ENCODE peak calls at places on chromosomes 6 and 20, in five cellular contexts. Z, T, I, Y and E are unnamed samples.

GRCh38 chr6:7150381-7151064 is 42.8 kb downstream of the RREB1 start:
- DNase-seq in Z (no peak), T (no peak), I (no peak), Y (no peak), E (no peak)

GRCh38 chr6:133814235-133814634 is 74.7 kb upstream of the TCF21 start:
- DNase-seq in Z (peak), T (no peak), I (no peak), Y (no peak), E (no peak)

GRCh38 chr6:159533568-159533967 is 159.5 kb downstream of the SOD2 start:
- DNase-seq in Z (peak), T (no peak), I (no peak), Y (no peak), E (peak)

GRCh38 chr6:7421066-7421465 is 31.5 kb downstream of the RIOK1 start:
- DNase-seq in Z (no peak), T (no peak), I (no peak), Y (no peak), E (no peak)

GRCh38 chr6:113858067-113858604 is 991 bp downstream of the MARCKS start:
- DNase-seq in Z (peak), T (peak), I (peak), Y (peak), E (peak)

GRCh38 chr20:62409935-62410741 is 3.1 kb upstream of the CABLES2 start:
- DNase-seq in Z (no peak), T (no peak), I (peak), Y (no peak), E (peak)

GRCh38 chr6:21595951-21596378 is 2.4 kb downstream of the SOX4 start:
- DNase-seq in Z (no peak), T (no peak), I (no peak), Y (no peak), E (no peak)

GRCh38 chr6:18586133-18586532 is 199.0 kb downstream of the RNF144B start:
- DNase-seq in Z (no peak), T (peak), I (no peak), Y (no peak), E (no peak)

GRCh38 chr6:157823523-157824370 is 701 bp downstream of the SNX9 start:
- DNase-seq in Z (peak), T (peak), I (peak), Y (peak), E (peak)

GRCh38 chr20:54123587-54124180 is 50.1 kb downstream of the CYP24A1 start:
- DNase-seq in Z (peak), T (no peak), I (no peak), Y (no peak), E (peak)

GRCh38 chr6:14046476-14047068 is 71.0 kb upstream of the CD83 start:
- DNase-seq in Z (peak), T (peak), I (peak), Y (no peak), E (peak)

GRCh38 chr20:20549267-20549612 is 163.2 kb downstream of the RALGAPA2 start:
- DNase-seq in Z (peak), T (no peak), I (no peak), Y (no peak), E (no peak)

GRCh38 chr20:19074828-19075516 is 137.5 kb upstream of the SLC24A3 start:
- DNase-seq in Z (no peak), T (peak), I (peak), Y (no peak), E (no peak)

GRCh38 chr6:170222498-170223471 is 68.1 kb downstream of the DLL1 start:
- DNase-seq in Z (no peak), T (no peak), I (no peak), Y (peak), E (no peak)

GRCh38 chr6:149166324-149166723 is 151.2 kb upstream of the TAB2 start:
- DNase-seq in Z (peak), T (no peak), I (no peak), Y (no peak), E (no peak)

GRCh38 chr6:6897140-6897539 is 210.6 kb upstream of the RREB1 start:
- DNase-seq in Z (no peak), T (no peak), I (no peak), Y (no peak), E (no peak)

GRCh38 chr6:16196958-16197576 is 41.3 kb upstream of the GMPR start:
- DNase-seq in Z (no peak), T (no peak), I (no peak), Y (no peak), E (no peak)

GRCh38 chr20:9989066-9989724 is 45.6 kb upstream of the ANKEF1 start:
- DNase-seq in Z (peak), T (no peak), I (no peak), Y (no peak), E (no peak)

GRCh38 chr6:111874030-111874425 is 776 bp upstream of the FYN start:
- DNase-seq in Z (no peak), T (peak), I (peak), Y (no peak), E (no peak)

GRCh38 chr6:44624226-44624625 is 236.7 kb downstream of the CDC5L start:
- DNase-seq in Z (no peak), T (no peak), I (no peak), Y (no peak), E (no peak)

GRCh38 chr6:29631860-29632731 is 887 bp downstream of the GABBR1 start:
- DNase-seq in Z (peak), T (no peak), I (peak), Y (peak), E (peak)

GRCh38 chr6:47234258-47234933 is 75.3 kb downstream of the TNFRSF21 start:
- DNase-seq in Z (no peak), T (no peak), I (no peak), Y (no peak), E (no peak)

GRCh38 chr6:125375013-125375412 is 73.2 kb upstream of the HDDC2 start:
- DNase-seq in Z (no peak), T (no peak), I (no peak), Y (no peak), E (no peak)

GRCh38 chr6:159125977-159126376 is 43.2 kb upstream of the FNDC1 start:
- DNase-seq in Z (no peak), T (no peak), I (no peak), Y (no peak), E (no peak)

GRCh38 chr20:64079273-64080012 is at the start of gene RGS19:
- DNase-seq in Z (peak), T (peak), I (peak), Y (peak), E (no peak)

GRCh38 chr6:138523347-138524210 is 24.3 kb upstream of the NHSL1 start:
- DNase-seq in Z (no peak), T (peak), I (no peak), Y (no peak), E (no peak)

GRCh38 chr6:170007468-170008240 is 256.2 kb downstream of the ERMARD start:
- DNase-seq in Z (no peak), T (no peak), I (no peak), Y (no peak), E (no peak)

GRCh38 chr6:28134015-28134414 is 7.7 kb upstream of the ZKSCAN8 start:
- DNase-seq in Z (peak), T (peak), I (no peak), Y (no peak), E (peak)

GRCh38 chr6:28943557-28944411 is 20.0 kb upstream of the TRIM27 start:
- DNase-seq in Z (peak), T (peak), I (peak), Y (peak), E (peak)

GRCh38 chr6:107977283-107977682 is 19.3 kb upstream of the SEC63 start:
- DNase-seq in Z (peak), T (peak), I (no peak), Y (no peak), E (peak)
- TF ChIP-seq CTCF in Z (peak), T (peak), I (no peak), Y (peak), E (peak)

DNA sequence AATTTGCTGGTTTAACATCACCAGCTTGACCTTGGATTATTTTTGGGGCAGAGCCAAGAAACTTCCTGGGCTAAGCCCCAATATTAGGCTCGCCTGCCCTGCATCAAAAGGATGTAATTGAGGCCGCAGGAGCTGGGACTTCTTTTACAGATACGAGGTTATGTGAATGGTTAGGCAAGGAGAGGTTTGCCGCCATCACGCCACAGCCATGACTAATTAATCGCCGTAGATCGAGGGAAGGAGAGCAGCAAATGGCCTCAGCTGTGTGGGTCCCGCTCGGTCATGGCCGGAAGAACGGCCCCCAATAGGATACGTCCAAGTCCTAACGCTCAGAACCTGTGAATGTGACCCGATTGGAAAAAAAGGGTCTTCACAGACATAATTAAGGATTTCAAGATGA is 9.8 kb upstream of the BNIP5 start:
- DNase-seq in Z (no peak), T (no peak), I (no peak), Y (no peak), E (no peak)
- TF ChIP-seq CTCF in Z (no peak), T (no peak), I (no peak), Y (no peak), E (no peak)

DNA sequence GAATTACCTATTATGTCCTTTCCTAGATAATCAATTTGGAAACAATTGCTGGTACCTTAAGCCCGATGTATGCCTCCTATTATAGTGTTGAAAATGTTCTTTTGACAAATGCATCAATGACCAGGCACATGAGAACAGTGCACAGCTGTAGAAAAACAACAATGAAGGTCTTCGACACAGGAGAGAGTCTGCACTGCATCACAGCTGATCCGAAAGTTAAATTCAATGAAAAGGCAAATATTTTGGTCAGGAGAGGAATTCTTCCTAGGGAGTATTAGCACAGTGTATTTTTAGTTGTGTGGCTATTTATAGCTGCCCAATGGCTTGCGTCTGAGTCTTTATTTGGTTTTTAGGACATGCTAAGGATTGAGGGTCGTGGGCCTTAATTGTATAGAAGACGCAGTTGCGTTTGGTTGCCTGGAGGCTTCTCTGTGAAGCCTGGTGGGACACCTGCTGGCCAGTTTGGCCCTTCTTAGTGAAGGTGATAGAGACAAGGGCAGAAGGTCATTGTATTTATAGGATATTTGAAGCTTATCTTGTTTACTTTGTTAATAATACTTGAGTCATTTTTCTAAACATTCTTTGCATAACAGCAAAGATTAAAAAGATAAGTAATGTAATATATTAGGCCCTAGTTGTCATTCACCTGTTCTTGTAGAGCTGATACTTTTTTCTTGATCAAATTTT is 72.3 kb downstream of the CDYL start:
- DNase-seq in Z (peak), T (peak), I (peak), Y (no peak), E (no peak)
- TF ChIP-seq CTCF in Z (peak), T (peak), I (peak), Y (peak), E (peak)

GRCh38 chr6:119726086-119726485 is 376.5 kb upstream of the MAN1A1 start:
- DNase-seq in Z (no peak), T (no peak), I (no peak), Y (no peak), E (no peak)

GRCh38 chr6:119717942-119718341 is 368.4 kb upstream of the MAN1A1 start:
- DNase-seq in Z (no peak), T (no peak), I (no peak), Y (no peak), E (no peak)

GRCh38 chr6:119716668-119717270 is 367.2 kb upstream of the MAN1A1 start:
- DNase-seq in Z (no peak), T (no peak), I (no peak), Y (no peak), E (no peak)

GRCh38 chr6:119720160-119720559 is 370.6 kb upstream of the MAN1A1 start:
- DNase-seq in Z (peak), T (no peak), I (no peak), Y (no peak), E (no peak)
- TF ChIP-seq CTCF in Z (peak), T (peak), I (no peak), Y (no peak), E (no peak)

GRCh38 chr6:54109611-54110010 is 1.6 kb upstream of the MLIP start:
- DNase-seq in Z (no peak), T (no peak), I (no peak), Y (no peak), E (no peak)
- TF ChIP-seq CTCF in Z (no peak), T (no peak), I (no peak), Y (no peak), E (no peak)

GRCh38 chr6:42175860-42176259 is 2.7 kb downstream of the GUCA1A start:
- DNase-seq in Z (no peak), T (no peak), I (no peak), Y (no peak), E (no peak)
- TF ChIP-seq CTCF in Z (peak), T (no peak), I (no peak), Y (no peak), E (peak)